ENCODE peak calls at places on chromosomes 1 and 21, in ten cellular contexts. One of them, this sample, is unnamed.

GRCh38 chr1:4076346-4076745 is 176.3 kb upstream of the C1orf174 start:
- DNase-seq in fibroblast of pulmonary artery: no peak
- DNase-seq in stimulated activated CD4-positive, alpha-beta T cell treated with anti-CD3 and anti-CD28 coated beads, Interleukin-4, amount 100 ng/mL, for 4 hours: no peak
- DNase-seq in choroid plexus epithelial cell: no peak
- DNase-seq in cardiac muscle cell: no peak
- DNase-seq in kidney glomerular epithelial cell: no peak
- DNase-seq in NCI-H2171: no peak
- DNase-seq in T-helper 9 cell: no peak
- DNase-seq in naive thymus-derived CD8-positive, alpha-beta T cell: no peak
- DNase-seq in HAP-1: no peak
- DNase-seq in this sample: no peak

GRCh38 chr21:45579383-45580180 is 37.3 kb upstream of the SLC19A1 start:
- DNase-seq in fibroblast of pulmonary artery: no peak
- DNase-seq in stimulated activated CD4-positive, alpha-beta T cell treated with anti-CD3 and anti-CD28 coated beads, Interleukin-4, amount 100 ng/mL, for 4 hours: no peak
- DNase-seq in choroid plexus epithelial cell: no peak
- DNase-seq in cardiac muscle cell: no peak
- DNase-seq in kidney glomerular epithelial cell: no peak
- DNase-seq in NCI-H2171: no peak
- DNase-seq in T-helper 9 cell: no peak
- DNase-seq in naive thymus-derived CD8-positive, alpha-beta T cell: no peak
- DNase-seq in HAP-1: no peak
- DNase-seq in this sample: no peak

GRCh38 chr21:35505067-35505466 is 456.0 kb upstream of the RUNX1 start:
- DNase-seq in fibroblast of pulmonary artery: no peak
- DNase-seq in stimulated activated CD4-positive, alpha-beta T cell treated with anti-CD3 and anti-CD28 coated beads, Interleukin-4, amount 100 ng/mL, for 4 hours: no peak
- DNase-seq in choroid plexus epithelial cell: no peak
- DNase-seq in cardiac muscle cell: no peak
- DNase-seq in kidney glomerular epithelial cell: no peak
- DNase-seq in NCI-H2171: no peak
- DNase-seq in T-helper 9 cell: no peak
- DNase-seq in naive thymus-derived CD8-positive, alpha-beta T cell: no peak
- DNase-seq in HAP-1: no peak
- DNase-seq in this sample: no peak

GRCh38 chr1:30929135-30929889 is 20.8 kb upstream of the SDC3 start:
- DNase-seq in fibroblast of pulmonary artery: peak
- DNase-seq in stimulated activated CD4-positive, alpha-beta T cell treated with anti-CD3 and anti-CD28 coated beads, Interleukin-4, amount 100 ng/mL, for 4 hours: peak
- DNase-seq in choroid plexus epithelial cell: peak
- DNase-seq in cardiac muscle cell: peak
- DNase-seq in kidney glomerular epithelial cell: peak
- DNase-seq in NCI-H2171: no peak
- DNase-seq in T-helper 9 cell: peak
- DNase-seq in naive thymus-derived CD8-positive, alpha-beta T cell: peak
- DNase-seq in HAP-1: peak
- DNase-seq in this sample: no peak

GRCh38 chr1:216576246-216576645 is 147.0 kb downstream of the ESRRG start:
- DNase-seq in fibroblast of pulmonary artery: no peak
- DNase-seq in stimulated activated CD4-positive, alpha-beta T cell treated with anti-CD3 and anti-CD28 coated beads, Interleukin-4, amount 100 ng/mL, for 4 hours: no peak
- DNase-seq in choroid plexus epithelial cell: no peak
- DNase-seq in cardiac muscle cell: no peak
- DNase-seq in kidney glomerular epithelial cell: no peak
- DNase-seq in NCI-H2171: no peak
- DNase-seq in T-helper 9 cell: no peak
- DNase-seq in naive thymus-derived CD8-positive, alpha-beta T cell: no peak
- DNase-seq in HAP-1: no peak
- DNase-seq in this sample: no peak

GRCh38 chr1:56028244-56028643 is 551.1 kb downstream of the PLPP3 start:
- DNase-seq in fibroblast of pulmonary artery: no peak
- DNase-seq in stimulated activated CD4-positive, alpha-beta T cell treated with anti-CD3 and anti-CD28 coated beads, Interleukin-4, amount 100 ng/mL, for 4 hours: no peak
- DNase-seq in choroid plexus epithelial cell: no peak
- DNase-seq in cardiac muscle cell: no peak
- DNase-seq in kidney glomerular epithelial cell: no peak
- DNase-seq in NCI-H2171: no peak
- DNase-seq in T-helper 9 cell: no peak
- DNase-seq in naive thymus-derived CD8-positive, alpha-beta T cell: no peak
- DNase-seq in HAP-1: no peak
- DNase-seq in this sample: no peak

GRCh38 chr1:194723067-194723466 is 1536.7 kb upstream of the B3GALT2 start:
- DNase-seq in fibroblast of pulmonary artery: no peak
- DNase-seq in stimulated activated CD4-positive, alpha-beta T cell treated with anti-CD3 and anti-CD28 coated beads, Interleukin-4, amount 100 ng/mL, for 4 hours: no peak
- DNase-seq in choroid plexus epithelial cell: no peak
- DNase-seq in cardiac muscle cell: no peak
- DNase-seq in kidney glomerular epithelial cell: no peak
- DNase-seq in NCI-H2171: no peak
- DNase-seq in T-helper 9 cell: no peak
- DNase-seq in naive thymus-derived CD8-positive, alpha-beta T cell: no peak
- DNase-seq in HAP-1: no peak
- DNase-seq in this sample: no peak

GRCh38 chr1:199907361-199907760 is 120.1 kb upstream of the NR5A2 start:
- DNase-seq in fibroblast of pulmonary artery: no peak
- DNase-seq in stimulated activated CD4-positive, alpha-beta T cell treated with anti-CD3 and anti-CD28 coated beads, Interleukin-4, amount 100 ng/mL, for 4 hours: no peak
- DNase-seq in choroid plexus epithelial cell: no peak
- DNase-seq in cardiac muscle cell: no peak
- DNase-seq in kidney glomerular epithelial cell: no peak
- DNase-seq in NCI-H2171: no peak
- DNase-seq in T-helper 9 cell: no peak
- DNase-seq in naive thymus-derived CD8-positive, alpha-beta T cell: no peak
- DNase-seq in HAP-1: no peak
- DNase-seq in this sample: no peak

GRCh38 chr1:117572546-117572945 is 33.3 kb upstream of the TENT5C start:
- DNase-seq in fibroblast of pulmonary artery: no peak
- DNase-seq in stimulated activated CD4-positive, alpha-beta T cell treated with anti-CD3 and anti-CD28 coated beads, Interleukin-4, amount 100 ng/mL, for 4 hours: no peak
- DNase-seq in choroid plexus epithelial cell: no peak
- DNase-seq in cardiac muscle cell: no peak
- DNase-seq in kidney glomerular epithelial cell: no peak
- DNase-seq in NCI-H2171: no peak
- DNase-seq in T-helper 9 cell: peak
- DNase-seq in naive thymus-derived CD8-positive, alpha-beta T cell: no peak
- DNase-seq in HAP-1: no peak
- DNase-seq in this sample: no peak

GRCh38 chr1:33327587-33328325 is 6.9 kb upstream of the A3GALT2 start:
- DNase-seq in fibroblast of pulmonary artery: peak
- DNase-seq in stimulated activated CD4-positive, alpha-beta T cell treated with anti-CD3 and anti-CD28 coated beads, Interleukin-4, amount 100 ng/mL, for 4 hours: no peak
- DNase-seq in choroid plexus epithelial cell: peak
- DNase-seq in cardiac muscle cell: peak
- DNase-seq in kidney glomerular epithelial cell: peak
- DNase-seq in NCI-H2171: no peak
- DNase-seq in T-helper 9 cell: no peak
- DNase-seq in naive thymus-derived CD8-positive, alpha-beta T cell: no peak
- DNase-seq in HAP-1: no peak
- DNase-seq in this sample: no peak

GRCh38 chr21:22209304-22209700 is 1211.1 kb downstream of the NCAM2 start:
- DNase-seq in fibroblast of pulmonary artery: no peak
- DNase-seq in stimulated activated CD4-positive, alpha-beta T cell treated with anti-CD3 and anti-CD28 coated beads, Interleukin-4, amount 100 ng/mL, for 4 hours: no peak
- DNase-seq in choroid plexus epithelial cell: no peak
- DNase-seq in cardiac muscle cell: no peak
- DNase-seq in kidney glomerular epithelial cell: no peak
- DNase-seq in NCI-H2171: no peak
- DNase-seq in T-helper 9 cell: no peak
- DNase-seq in naive thymus-derived CD8-positive, alpha-beta T cell: no peak
- DNase-seq in HAP-1: no peak
- DNase-seq in this sample: no peak

GRCh38 chr1:232138044-232138443 is 491.9 kb downstream of the SIPA1L2 start:
- DNase-seq in fibroblast of pulmonary artery: no peak
- DNase-seq in stimulated activated CD4-positive, alpha-beta T cell treated with anti-CD3 and anti-CD28 coated beads, Interleukin-4, amount 100 ng/mL, for 4 hours: no peak
- DNase-seq in choroid plexus epithelial cell: no peak
- DNase-seq in cardiac muscle cell: no peak
- DNase-seq in kidney glomerular epithelial cell: no peak
- DNase-seq in NCI-H2171: no peak
- DNase-seq in T-helper 9 cell: no peak
- DNase-seq in naive thymus-derived CD8-positive, alpha-beta T cell: no peak
- DNase-seq in HAP-1: no peak
- DNase-seq in this sample: no peak

GRCh38 chr1:48753293-48753692 is 23.4 kb downstream of the BEND5 start:
- DNase-seq in fibroblast of pulmonary artery: no peak
- DNase-seq in stimulated activated CD4-positive, alpha-beta T cell treated with anti-CD3 and anti-CD28 coated beads, Interleukin-4, amount 100 ng/mL, for 4 hours: no peak
- DNase-seq in choroid plexus epithelial cell: no peak
- DNase-seq in cardiac muscle cell: no peak
- DNase-seq in kidney glomerular epithelial cell: no peak
- DNase-seq in NCI-H2171: no peak
- DNase-seq in T-helper 9 cell: no peak
- DNase-seq in naive thymus-derived CD8-positive, alpha-beta T cell: no peak
- DNase-seq in HAP-1: no peak
- DNase-seq in this sample: no peak

GRCh38 chr1:225454733-225455132 is 26.9 kb upstream of the LBR start:
- DNase-seq in fibroblast of pulmonary artery: peak
- DNase-seq in stimulated activated CD4-positive, alpha-beta T cell treated with anti-CD3 and anti-CD28 coated beads, Interleukin-4, amount 100 ng/mL, for 4 hours: peak
- DNase-seq in choroid plexus epithelial cell: peak
- DNase-seq in cardiac muscle cell: peak
- DNase-seq in kidney glomerular epithelial cell: peak
- DNase-seq in NCI-H2171: no peak
- DNase-seq in T-helper 9 cell: no peak
- DNase-seq in naive thymus-derived CD8-positive, alpha-beta T cell: no peak
- DNase-seq in HAP-1: no peak
- DNase-seq in this sample: no peak

GRCh38 chr1:228168563-228169270 is 3.1 kb downstream of the IBA57 start:
- DNase-seq in fibroblast of pulmonary artery: no peak
- DNase-seq in stimulated activated CD4-positive, alpha-beta T cell treated with anti-CD3 and anti-CD28 coated beads, Interleukin-4, amount 100 ng/mL, for 4 hours: no peak
- DNase-seq in choroid plexus epithelial cell: no peak
- DNase-seq in cardiac muscle cell: no peak
- DNase-seq in kidney glomerular epithelial cell: no peak
- DNase-seq in NCI-H2171: no peak
- DNase-seq in T-helper 9 cell: no peak
- DNase-seq in naive thymus-derived CD8-positive, alpha-beta T cell: no peak
- DNase-seq in HAP-1: no peak
- DNase-seq in this sample: no peak

GRCh38 chr1:37795340-37796110 is 1.9 kb downstream of the MANEAL start:
- DNase-seq in fibroblast of pulmonary artery: peak
- DNase-seq in stimulated activated CD4-positive, alpha-beta T cell treated with anti-CD3 and anti-CD28 coated beads, Interleukin-4, amount 100 ng/mL, for 4 hours: no peak
- DNase-seq in choroid plexus epithelial cell: peak
- DNase-seq in cardiac muscle cell: peak
- DNase-seq in kidney glomerular epithelial cell: peak
- DNase-seq in NCI-H2171: no peak
- DNase-seq in T-helper 9 cell: no peak
- DNase-seq in naive thymus-derived CD8-positive, alpha-beta T cell: peak
- DNase-seq in HAP-1: peak
- DNase-seq in this sample: no peak

This sample was measured in HS-27A.